ENCODE peak calls at places on chromosomes 12 and 14, in eight cellular contexts. Z is NCI-H1694 treated with DMSO at 0.1 percent for 48 hours; X is spleen; Y is iPS-NIHi11; V is NT2/D1; T is psoas muscle; H is CD4-positive, alpha-beta T cell; G is nephron progenitor cell. F is an unnamed sample.

GRCh38 chr12:121285856-121286255 is 10.7 kb downstream of the CAMKK2 start:
- DNase-seq in Y (no peak), H (no peak), V (no peak), G (no peak), X (no peak), Z (no peak), T (no peak), F (no peak)

GRCh38 chr14:74595006-74595735 is 16.9 kb downstream of the LTBP2 start:
- DNase-seq in V (no peak), G (no peak), H (no peak), X (no peak), T (peak), Z (no peak), Y (no peak), F (no peak)

GRCh38 chr14:59537476-59537875 is 39.1 kb downstream of the CCDC175 start:
- DNase-seq in T (no peak), X (no peak), H (no peak), Y (no peak), Z (no peak), G (no peak), V (no peak), F (no peak)

GRCh38 chr12:127652281-127652680 is 614.7 kb upstream of the TMEM132C start:
- DNase-seq in T (no peak), Y (no peak), G (no peak), X (no peak), H (no peak), Z (no peak), V (no peak), F (no peak)

GRCh38 chr12:124392991-124393790 is 98.3 kb downstream of the RFLNA start:
- DNase-seq in Z (no peak), V (no peak), Y (peak), T (peak), X (peak), G (no peak), H (no peak), F (no peak)

GRCh38 chr12:124967016-124967739 is 21.8 kb downstream of the DHX37 start:
- DNase-seq in G (no peak), Z (peak), T (no peak), V (no peak), Y (no peak), H (no peak), X (no peak), F (no peak)

GRCh38 chr12:132560421-132560830 is 50.0 kb downstream of the LRCOL1 start:
- DNase-seq in T (no peak), G (peak), X (peak), Z (no peak), H (no peak), Y (peak), V (no peak), F (no peak)

GRCh38 chr12:23816394-23816851 is 133.0 kb downstream of the SOX5 start:
- DNase-seq in Z (no peak), H (no peak), T (no peak), G (no peak), V (peak), X (no peak), Y (peak), F (no peak)

GRCh38 chr12:127773520-127773919 is 493.4 kb upstream of the TMEM132C start:
- DNase-seq in Z (no peak), Y (no peak), T (no peak), G (no peak), V (peak), H (no peak), X (no peak), F (no peak)

GRCh38 chr14:91315844-91316267 is 71.4 kb upstream of the GPR68 start:
- DNase-seq in T (no peak), Y (no peak), G (no peak), V (no peak), H (peak), X (peak), Z (no peak), F (no peak)

GRCh38 chr14:99520571-99521081 is 39.4 kb downstream of the CCNK start:
- DNase-seq in G (no peak), Z (no peak), Y (no peak), H (no peak), X (peak), T (peak), V (no peak), F (no peak)

GRCh38 chr14:49306152-49306751 is 279.9 kb downstream of the RPS29 start:
- DNase-seq in V (no peak), Z (peak), G (no peak), T (no peak), Y (peak), X (no peak), H (no peak), F (no peak)

GRCh38 chr12:5010130-5010529 is 33.5 kb upstream of the KCNA5 start:
- DNase-seq in Y (no peak), V (no peak), G (no peak), T (peak), X (no peak), Z (no peak), H (no peak), F (no peak)